ENCODE peak calls at places on chromosomes 12 and 14, in nine cellular contexts. F is A549; U is CD4-positive, alpha-beta T cell; Y is HepG2; N is psoas muscle; Q is lung; X is CD8-positive, alpha-beta T cell; E is tibial artery; B is mammary epithelial cell. V is an unnamed sample.

GRCh38 chr12:118010903-118011302 is 5.6 kb upstream of the RFC5 start:
- DNase-seq in F (no peak), U (no peak), Y (no peak), N (no peak), Q (no peak), X (no peak), E (no peak), B (no peak), V (no peak)

GRCh38 chr14:104824353-104824997 is 23.6 kb downstream of the ZBTB42 start:
- DNase-seq in F (no peak), U (no peak), Y (no peak), N (no peak), Q (no peak), X (no peak), E (no peak), B (no peak), V (no peak)

GRCh38 chr12:108508243-108508642 is 6.8 kb upstream of the FICD start:
- DNase-seq in F (no peak), U (no peak), Y (no peak), N (no peak), Q (no peak), X (no peak), E (no peak), B (peak; percentile 21), V (no peak)

GRCh38 chr14:102909911-102910310 is 12.6 kb upstream of the AMN start:
- DNase-seq in F (no peak), U (no peak), Y (no peak), N (no peak), Q (no peak), X (no peak), E (peak; percentile 54), B (no peak), V (no peak)

GRCh38 chr12:70785896-70786295 is 134.6 kb downstream of the PTPRR start:
- DNase-seq in F (no peak), U (no peak), Y (no peak), N (no peak), Q (no peak), X (no peak), E (no peak), B (no peak), V (no peak)

GRCh38 chr12:123979566-123979965 is 6.6 kb downstream of the ZNF664 start:
- DNase-seq in F (no peak), U (no peak), Y (no peak), N (no peak), Q (no peak), X (no peak), E (no peak), B (no peak), V (no peak)

GRCh38 chr12:128259556-128260070 is 7.4 kb upstream of the TMEM132C start:
- DNase-seq in F (peak; percentile 14), U (no peak), Y (peak; percentile 24), N (no peak), Q (no peak), X (no peak), E (no peak), B (no peak), V (no peak)

GRCh38 chr14:72830356-72830755 is 63.5 kb downstream of the DPF3 start:
- DNase-seq in F (no peak), U (no peak), Y (no peak), N (no peak), Q (no peak), X (no peak), E (no peak), B (no peak), V (peak; percentile 32)

GRCh38 chr12:55720894-55721444 is 776 bp downstream of the RDH5 start:
- DNase-seq in F (peak; percentile 80), U (no peak), Y (peak; percentile 55), N (peak; percentile 96), Q (peak; percentile 72), X (no peak), E (peak; percentile 96), B (peak; percentile 91), V (peak; percentile 64)

GRCh38 chr14:100824156-100824555 is 1.8 kb upstream of the MEG3 start:
- DNase-seq in F (no peak), U (no peak), Y (no peak), N (peak; percentile 77), Q (no peak), X (no peak), E (no peak), B (no peak), V (peak; percentile 22)

GRCh38 chr14:102138935-102139247 is 806 bp upstream of the WDR20 start:
- DNase-seq in F (no peak), U (no peak), Y (no peak), N (no peak), Q (no peak), X (no peak), E (no peak), B (no peak), V (no peak)

GRCh38 chr12:124833693-124834122 is 30.0 kb downstream of the SCARB1 start:
- DNase-seq in F (no peak), U (no peak), Y (no peak), N (peak; percentile 81), Q (no peak), X (no peak), E (peak; percentile 77), B (no peak), V (no peak)

GRCh38 chr12:3295225-3295624 is 195.8 kb upstream of the PRMT8 start:
- DNase-seq in F (no peak), U (no peak), Y (no peak), N (no peak), Q (no peak), X (no peak), E (no peak), B (no peak), V (no peak)

GRCh38 chr12:3294481-3294911 is 196.5 kb upstream of the PRMT8 start:
- DNase-seq in F (no peak), U (no peak), Y (no peak), N (peak; percentile 54), Q (no peak), X (no peak), E (no peak), B (no peak), V (peak; percentile 44)

GRCh38 chr12:3291939-3292338 is 199.1 kb upstream of the PRMT8 start:
- DNase-seq in F (no peak), U (no peak), Y (no peak), N (no peak), Q (no peak), X (no peak), E (no peak), B (no peak), V (no peak)

GRCh38 chr12:3293013-3293412 is 198.0 kb upstream of the PRMT8 start:
- DNase-seq in F (no peak), U (no peak), Y (no peak), N (no peak), Q (no peak), X (no peak), E (no peak), B (no peak), V (no peak)

DNA sequence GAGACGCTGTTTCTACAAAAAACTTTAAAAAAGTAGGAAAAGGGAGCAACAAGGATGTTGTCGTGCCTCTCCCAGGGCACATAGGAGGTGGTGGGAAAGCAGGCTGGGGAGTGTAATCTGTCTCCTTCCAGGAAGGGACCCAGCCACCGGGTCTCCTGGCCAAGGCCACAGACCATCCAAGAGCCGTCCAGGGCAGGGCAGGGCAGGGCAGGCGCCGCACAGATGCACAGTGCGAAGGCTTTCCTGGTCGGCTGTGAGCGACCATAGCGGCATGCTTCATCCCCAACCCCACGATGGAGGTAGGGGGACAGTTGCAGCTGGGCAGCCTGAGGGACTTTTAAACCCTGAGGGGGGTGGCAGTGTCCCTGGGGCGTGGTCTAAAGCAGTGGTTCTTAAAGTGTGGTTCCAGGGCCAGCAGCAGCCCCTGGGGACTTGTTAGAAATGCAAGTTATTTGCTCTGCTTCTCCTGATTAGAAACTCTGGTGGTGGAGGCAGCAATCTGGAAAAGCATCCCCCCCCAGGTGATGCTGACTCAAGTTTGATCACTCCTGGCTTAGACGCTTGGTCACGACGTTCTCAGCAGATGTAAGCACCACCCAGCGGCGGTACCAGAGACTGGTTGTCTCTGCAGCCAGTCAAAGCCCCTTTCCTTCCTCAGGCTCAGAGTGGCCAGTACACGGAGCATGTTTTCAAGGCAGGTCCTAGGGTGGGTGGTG is 197.4 kb upstream of the PRMT8 start:
- DNase-seq in F (peak; percentile 47), U (no peak), Y (no peak), N (no peak), Q (no peak), X (no peak), E (no peak), B (peak; percentile 24), V (no peak)
- TF ChIP-seq CTCF in F (no peak), U (no peak), Y (no peak), N (no peak), Q (no peak), X (no peak), E (no peak), B (no peak), V (no peak)

GRCh38 chr14:26872510-26872909 is 274.7 kb upstream of the NOVA1 start:
- DNase-seq in F (no peak), U (no peak), Y (no peak), N (no peak), Q (no peak), X (no peak), E (no peak), B (no peak), V (no peak)
- H3K9me3 ChIP-seq in F (no peaks in the 10 kb centered on the region), U (peaks cover 13% of the 10 kb centered on the region), Y (peaks cover 93% of the 10 kb centered on the region), N (no peaks in the 10 kb centered on the region), Q (no peaks in the 10 kb centered on the region), X (no peaks in the 10 kb centered on the region), E (no peaks in the 10 kb centered on the region), B (peaks cover 26% of the 10 kb centered on the region), V (no peaks in the 10 kb centered on the region)

GRCh38 chr14:70698288-70698687 is 56.6 kb downstream of the TTC9 start:
- DNase-seq in F (peak; percentile 56), U (no peak), Y (peak; percentile 29), N (no peak), Q (no peak), X (no peak), E (no peak), B (peak; percentile 58), V (no peak)
- TF ChIP-seq CTCF in F (no peak), U (no peak), Y (no peak), N (no peak), Q (no peak), X (no peak), E (no peak), B (no peak), V (no peak)

GRCh38 chr14:79730911-79731310 is 480.4 kb downstream of the DIO2 start:
- DNase-seq in F (no peak), U (no peak), Y (no peak), N (no peak), Q (no peak), X (no peak), E (no peak), B (no peak), V (no peak)

GRCh38 chr14:79734151-79734550 is 477.2 kb downstream of the DIO2 start:
- DNase-seq in F (no peak), U (no peak), Y (no peak), N (no peak), Q (no peak), X (no peak), E (no peak), B (no peak), V (no peak)

GRCh38 chr14:79728331-79728730 is 483.0 kb downstream of the DIO2 start:
- DNase-seq in F (no peak), U (no peak), Y (no peak), N (no peak), Q (no peak), X (peak; percentile 18), E (no peak), B (no peak), V (no peak)

GRCh38 chr14:79735121-79735520 is 476.2 kb downstream of the DIO2 start:
- DNase-seq in F (no peak), U (no peak), Y (no peak), N (no peak), Q (no peak), X (no peak), E (no peak), B (no peak), V (no peak)

GRCh38 chr14:79732911-79733310 is 478.4 kb downstream of the DIO2 start:
- DNase-seq in F (no peak), U (no peak), Y (no peak), N (no peak), Q (no peak), X (no peak), E (no peak), B (no peak), V (no peak)
- H3K9me3 ChIP-seq in F (no peaks in the 10 kb centered on the region), U (no peaks in the 10 kb centered on the region), Y (peaks cover 86% of the 10 kb centered on the region), N (peaks cover 9% of the 10 kb centered on the region), Q (peaks cover 4% of the 10 kb centered on the region), X (no peaks in the 10 kb centered on the region), E (peaks cover 4% of the 10 kb centered on the region), B (peaks cover 6% of the 10 kb centered on the region), V (peaks cover 8% of the 10 kb centered on the region)

V was measured in heart right ventricle.